ENCODE peak calls at places on chromosomes 2 and 18, in nine cellular contexts. One of them, this sample, is unnamed.

GRCh38 chr2:242054406-242054805 is 184.9 kb downstream of the RTP5 start:
- DNase-seq in AG08396: no peak
- DNase-seq in lower lobe of right lung: no peak
- DNase-seq in hepatic stellate cell: no peak
- DNase-seq in choroid plexus epithelial cell: no peak
- DNase-seq in OCI-LY7: no peak
- DNase-seq in naive thymus-derived CD8-positive, alpha-beta T cell: no peak
- DNase-seq in HCT116: no peak
- DNase-seq in effector CD8-positive, alpha-beta T cell: no peak
- DNase-seq in this sample: no peak

GRCh38 chr18:54802178-54802577 is 26.1 kb upstream of the RAB27B start:
- DNase-seq in naive thymus-derived CD8-positive, alpha-beta T cell: no peak
- DNase-seq in hepatic stellate cell: no peak
- DNase-seq in choroid plexus epithelial cell: no peak
- DNase-seq in AG08396: no peak
- DNase-seq in HCT116: no peak
- DNase-seq in lower lobe of right lung: no peak
- DNase-seq in OCI-LY7: no peak
- DNase-seq in effector CD8-positive, alpha-beta T cell: no peak
- DNase-seq in this sample: no peak

GRCh38 chr2:220555961-220556360 is 928.5 kb downstream of the SLC4A3 start:
- DNase-seq in choroid plexus epithelial cell: peak
- DNase-seq in effector CD8-positive, alpha-beta T cell: no peak
- DNase-seq in HCT116: no peak
- DNase-seq in naive thymus-derived CD8-positive, alpha-beta T cell: no peak
- DNase-seq in AG08396: no peak
- DNase-seq in hepatic stellate cell: no peak
- DNase-seq in lower lobe of right lung: no peak
- DNase-seq in OCI-LY7: no peak
- DNase-seq in this sample: no peak

GRCh38 chr2:140718999-140719398 is 1411.8 kb downstream of the LRP1B start:
- DNase-seq in HCT116: no peak
- DNase-seq in effector CD8-positive, alpha-beta T cell: no peak
- DNase-seq in choroid plexus epithelial cell: no peak
- DNase-seq in naive thymus-derived CD8-positive, alpha-beta T cell: no peak
- DNase-seq in hepatic stellate cell: no peak
- DNase-seq in AG08396: no peak
- DNase-seq in OCI-LY7: no peak
- DNase-seq in lower lobe of right lung: no peak
- DNase-seq in this sample: no peak

GRCh38 chr18:44681039-44681595 is 429 bp downstream of the SETBP1 start:
- DNase-seq in effector CD8-positive, alpha-beta T cell: no peak
- DNase-seq in lower lobe of right lung: no peak
- DNase-seq in HCT116: no peak
- DNase-seq in OCI-LY7: peak
- DNase-seq in naive thymus-derived CD8-positive, alpha-beta T cell: no peak
- DNase-seq in choroid plexus epithelial cell: no peak
- DNase-seq in AG08396: no peak
- DNase-seq in hepatic stellate cell: peak
- DNase-seq in this sample: no peak

GRCh38 chr2:101040761-101041160 is 38.7 kb downstream of the RPL31 start:
- DNase-seq in AG08396: no peak
- DNase-seq in naive thymus-derived CD8-positive, alpha-beta T cell: no peak
- DNase-seq in OCI-LY7: no peak
- DNase-seq in hepatic stellate cell: no peak
- DNase-seq in choroid plexus epithelial cell: peak
- DNase-seq in HCT116: no peak
- DNase-seq in lower lobe of right lung: no peak
- DNase-seq in effector CD8-positive, alpha-beta T cell: no peak
- DNase-seq in this sample: no peak

GRCh38 chr2:177187631-177188312 is 24.8 kb upstream of the HNRNPA3 start:
- DNase-seq in OCI-LY7: no peak
- DNase-seq in naive thymus-derived CD8-positive, alpha-beta T cell: no peak
- DNase-seq in hepatic stellate cell: no peak
- DNase-seq in lower lobe of right lung: no peak
- DNase-seq in AG08396: peak
- DNase-seq in choroid plexus epithelial cell: peak
- DNase-seq in HCT116: peak
- DNase-seq in effector CD8-positive, alpha-beta T cell: no peak
- DNase-seq in this sample: no peak

GRCh38 chr2:27621524-27621923 is 7.3 kb downstream of the CCDC121 start:
- DNase-seq in OCI-LY7: no peak
- DNase-seq in effector CD8-positive, alpha-beta T cell: no peak
- DNase-seq in choroid plexus epithelial cell: no peak
- DNase-seq in HCT116: no peak
- DNase-seq in naive thymus-derived CD8-positive, alpha-beta T cell: no peak
- DNase-seq in AG08396: no peak
- DNase-seq in lower lobe of right lung: no peak
- DNase-seq in hepatic stellate cell: no peak
- DNase-seq in this sample: no peak

GRCh38 chr2:171139860-171140259 is 20.8 kb downstream of the TLK1 start:
- DNase-seq in naive thymus-derived CD8-positive, alpha-beta T cell: no peak
- DNase-seq in OCI-LY7: no peak
- DNase-seq in lower lobe of right lung: no peak
- DNase-seq in hepatic stellate cell: no peak
- DNase-seq in effector CD8-positive, alpha-beta T cell: no peak
- DNase-seq in HCT116: no peak
- DNase-seq in choroid plexus epithelial cell: no peak
- DNase-seq in AG08396: no peak
- DNase-seq in this sample: no peak

GRCh38 chr2:24957976-24958375 is 13.8 kb downstream of the DNAJC27 start:
- DNase-seq in hepatic stellate cell: no peak
- DNase-seq in lower lobe of right lung: no peak
- DNase-seq in choroid plexus epithelial cell: no peak
- DNase-seq in OCI-LY7: no peak
- DNase-seq in effector CD8-positive, alpha-beta T cell: no peak
- DNase-seq in AG08396: no peak
- DNase-seq in HCT116: no peak
- DNase-seq in naive thymus-derived CD8-positive, alpha-beta T cell: no peak
- DNase-seq in this sample: no peak

GRCh38 chr2:3434654-3435053 is 55.2 kb downstream of the TRAPPC12 start:
- DNase-seq in HCT116: no peak
- DNase-seq in choroid plexus epithelial cell: no peak
- DNase-seq in effector CD8-positive, alpha-beta T cell: no peak
- DNase-seq in OCI-LY7: no peak
- DNase-seq in AG08396: no peak
- DNase-seq in hepatic stellate cell: no peak
- DNase-seq in lower lobe of right lung: no peak
- DNase-seq in naive thymus-derived CD8-positive, alpha-beta T cell: no peak
- DNase-seq in this sample: no peak

GRCh38 chr2:208142255-208142924 is 3.6 kb downstream of the CRYGB start:
- DNase-seq in hepatic stellate cell: no peak
- DNase-seq in effector CD8-positive, alpha-beta T cell: no peak
- DNase-seq in HCT116: no peak
- DNase-seq in OCI-LY7: no peak
- DNase-seq in AG08396: no peak
- DNase-seq in choroid plexus epithelial cell: peak
- DNase-seq in naive thymus-derived CD8-positive, alpha-beta T cell: no peak
- DNase-seq in lower lobe of right lung: no peak
- DNase-seq in this sample: no peak

GRCh38 chr18:51070545-51070944 is 40.5 kb downstream of the SMAD4 start:
- DNase-seq in effector CD8-positive, alpha-beta T cell: no peak
- DNase-seq in hepatic stellate cell: peak
- DNase-seq in OCI-LY7: no peak
- DNase-seq in AG08396: peak
- DNase-seq in naive thymus-derived CD8-positive, alpha-beta T cell: no peak
- DNase-seq in HCT116: no peak
- DNase-seq in choroid plexus epithelial cell: peak
- DNase-seq in lower lobe of right lung: no peak
- DNase-seq in this sample: no peak

GRCh38 chr2:54308186-54308585 is 52.2 kb upstream of the TSPYL6 start:
- DNase-seq in hepatic stellate cell: peak
- DNase-seq in effector CD8-positive, alpha-beta T cell: no peak
- DNase-seq in OCI-LY7: no peak
- DNase-seq in lower lobe of right lung: no peak
- DNase-seq in AG08396: no peak
- DNase-seq in naive thymus-derived CD8-positive, alpha-beta T cell: no peak
- DNase-seq in HCT116: no peak
- DNase-seq in choroid plexus epithelial cell: no peak
- DNase-seq in this sample: no peak

GRCh38 chr18:53147472-53147871 is 807.5 kb downstream of the DCC start:
- DNase-seq in naive thymus-derived CD8-positive, alpha-beta T cell: no peak
- DNase-seq in choroid plexus epithelial cell: no peak
- DNase-seq in AG08396: no peak
- DNase-seq in HCT116: no peak
- DNase-seq in effector CD8-positive, alpha-beta T cell: no peak
- DNase-seq in OCI-LY7: no peak
- DNase-seq in hepatic stellate cell: no peak
- DNase-seq in lower lobe of right lung: no peak
- DNase-seq in this sample: no peak

GRCh38 chr2:45891719-45892118 is 240.2 kb downstream of the PRKCE start:
- DNase-seq in naive thymus-derived CD8-positive, alpha-beta T cell: no peak
- DNase-seq in OCI-LY7: no peak
- DNase-seq in AG08396: no peak
- DNase-seq in HCT116: no peak
- DNase-seq in effector CD8-positive, alpha-beta T cell: no peak
- DNase-seq in choroid plexus epithelial cell: no peak
- DNase-seq in hepatic stellate cell: no peak
- DNase-seq in lower lobe of right lung: no peak
- DNase-seq in this sample: no peak

GRCh38 chr2:150234787-150235512 is 252.5 kb downstream of the RND3 start:
- DNase-seq in choroid plexus epithelial cell: peak
- DNase-seq in naive thymus-derived CD8-positive, alpha-beta T cell: no peak
- DNase-seq in lower lobe of right lung: no peak
- DNase-seq in hepatic stellate cell: peak
- DNase-seq in OCI-LY7: no peak
- DNase-seq in HCT116: no peak
- DNase-seq in effector CD8-positive, alpha-beta T cell: no peak
- DNase-seq in AG08396: peak
- DNase-seq in this sample: no peak

GRCh38 chr2:7497223-7497622 is 580.0 kb downstream of the RNF144A start:
- DNase-seq in HCT116: no peak
- DNase-seq in hepatic stellate cell: no peak
- DNase-seq in choroid plexus epithelial cell: no peak
- DNase-seq in OCI-LY7: no peak
- DNase-seq in effector CD8-positive, alpha-beta T cell: no peak
- DNase-seq in lower lobe of right lung: no peak
- DNase-seq in AG08396: no peak
- DNase-seq in naive thymus-derived CD8-positive, alpha-beta T cell: no peak
- DNase-seq in this sample: peak

GRCh38 chr2:97713296-97714083 is at the start of gene ZAP70:
- DNase-seq in choroid plexus epithelial cell: no peak
- DNase-seq in effector CD8-positive, alpha-beta T cell: peak
- DNase-seq in AG08396: no peak
- DNase-seq in naive thymus-derived CD8-positive, alpha-beta T cell: peak
- DNase-seq in lower lobe of right lung: no peak
- DNase-seq in hepatic stellate cell: no peak
- DNase-seq in HCT116: no peak
- DNase-seq in OCI-LY7: peak
- DNase-seq in this sample: peak

GRCh38 chr2:187228986-187229385 is 219.1 kb downstream of the CALCRL start:
- DNase-seq in HCT116: no peak
- DNase-seq in effector CD8-positive, alpha-beta T cell: no peak
- DNase-seq in choroid plexus epithelial cell: no peak
- DNase-seq in hepatic stellate cell: no peak
- DNase-seq in AG08396: no peak
- DNase-seq in lower lobe of right lung: no peak
- DNase-seq in OCI-LY7: no peak
- DNase-seq in naive thymus-derived CD8-positive, alpha-beta T cell: no peak
- DNase-seq in this sample: no peak

GRCh38 chr2:184793196-184793595 is 194.9 kb downstream of the ZNF804A start:
- DNase-seq in HCT116: no peak
- DNase-seq in effector CD8-positive, alpha-beta T cell: no peak
- DNase-seq in naive thymus-derived CD8-positive, alpha-beta T cell: no peak
- DNase-seq in lower lobe of right lung: no peak
- DNase-seq in OCI-LY7: no peak
- DNase-seq in choroid plexus epithelial cell: no peak
- DNase-seq in hepatic stellate cell: no peak
- DNase-seq in AG08396: no peak
- DNase-seq in this sample: no peak

GRCh38 chr2:238601433-238602222 is 174.9 kb downstream of the ASB1 start:
- DNase-seq in naive thymus-derived CD8-positive, alpha-beta T cell: no peak
- DNase-seq in HCT116: no peak
- DNase-seq in choroid plexus epithelial cell: peak
- DNase-seq in effector CD8-positive, alpha-beta T cell: no peak
- DNase-seq in OCI-LY7: no peak
- DNase-seq in lower lobe of right lung: no peak
- DNase-seq in AG08396: peak
- DNase-seq in hepatic stellate cell: no peak
- DNase-seq in this sample: no peak

GRCh38 chr2:100520224-100520623 is 42.6 kb upstream of the PDCL3 start:
- DNase-seq in OCI-LY7: no peak
- DNase-seq in hepatic stellate cell: no peak
- DNase-seq in naive thymus-derived CD8-positive, alpha-beta T cell: no peak
- DNase-seq in effector CD8-positive, alpha-beta T cell: no peak
- DNase-seq in AG08396: no peak
- DNase-seq in lower lobe of right lung: no peak
- DNase-seq in HCT116: no peak
- DNase-seq in choroid plexus epithelial cell: no peak
- DNase-seq in this sample: no peak

GRCh38 chr18:63207154-63207790 is 112.3 kb downstream of the BCL2 start:
- DNase-seq in HCT116: no peak
- DNase-seq in effector CD8-positive, alpha-beta T cell: no peak
- DNase-seq in AG08396: no peak
- DNase-seq in hepatic stellate cell: no peak
- DNase-seq in lower lobe of right lung: no peak
- DNase-seq in choroid plexus epithelial cell: no peak
- DNase-seq in naive thymus-derived CD8-positive, alpha-beta T cell: no peak
- DNase-seq in OCI-LY7: peak
- DNase-seq in this sample: no peak

GRCh38 chr18:76459687-76460350 is 35.2 kb downstream of the ZNF516 start:
- DNase-seq in choroid plexus epithelial cell: peak
- DNase-seq in AG08396: peak
- DNase-seq in OCI-LY7: no peak
- DNase-seq in hepatic stellate cell: peak
- DNase-seq in effector CD8-positive, alpha-beta T cell: no peak
- DNase-seq in HCT116: peak
- DNase-seq in naive thymus-derived CD8-positive, alpha-beta T cell: no peak
- DNase-seq in lower lobe of right lung: peak
- DNase-seq in this sample: no peak

GRCh38 chr2:161913865-161914264 is 160.2 kb downstream of the DPP4 start:
- DNase-seq in choroid plexus epithelial cell: peak
- DNase-seq in lower lobe of right lung: no peak
- DNase-seq in OCI-LY7: no peak
- DNase-seq in AG08396: peak
- DNase-seq in hepatic stellate cell: peak
- DNase-seq in naive thymus-derived CD8-positive, alpha-beta T cell: no peak
- DNase-seq in effector CD8-positive, alpha-beta T cell: no peak
- DNase-seq in HCT116: peak
- DNase-seq in this sample: no peak

GRCh38 chr2:233142355-233142897 is 82.3 kb downstream of the INPP5D start:
- DNase-seq in effector CD8-positive, alpha-beta T cell: no peak
- DNase-seq in lower lobe of right lung: no peak
- DNase-seq in hepatic stellate cell: no peak
- DNase-seq in OCI-LY7: peak
- DNase-seq in HCT116: no peak
- DNase-seq in AG08396: no peak
- DNase-seq in naive thymus-derived CD8-positive, alpha-beta T cell: no peak
- DNase-seq in choroid plexus epithelial cell: no peak
- DNase-seq in this sample: peak

GRCh38 chr2:127105656-127106456 is 1.1 kb downstream of the BIN1 start:
- DNase-seq in hepatic stellate cell: peak
- DNase-seq in choroid plexus epithelial cell: peak
- DNase-seq in effector CD8-positive, alpha-beta T cell: no peak
- DNase-seq in HCT116: no peak
- DNase-seq in naive thymus-derived CD8-positive, alpha-beta T cell: no peak
- DNase-seq in OCI-LY7: no peak
- DNase-seq in lower lobe of right lung: peak
- DNase-seq in AG08396: peak
- DNase-seq in this sample: no peak

GRCh38 chr2:132416080-132416911 is at the start of gene GPR39:
- DNase-seq in choroid plexus epithelial cell: peak
- DNase-seq in effector CD8-positive, alpha-beta T cell: no peak
- DNase-seq in OCI-LY7: no peak
- DNase-seq in AG08396: peak
- DNase-seq in HCT116: peak
- DNase-seq in hepatic stellate cell: peak
- DNase-seq in lower lobe of right lung: peak
- DNase-seq in naive thymus-derived CD8-positive, alpha-beta T cell: no peak
- DNase-seq in this sample: no peak

GRCh38 chr2:224778474-224778877 is 62.3 kb upstream of the CCDC195 start:
- DNase-seq in HCT116: peak
- DNase-seq in AG08396: peak
- DNase-seq in OCI-LY7: peak
- DNase-seq in effector CD8-positive, alpha-beta T cell: peak
- DNase-seq in hepatic stellate cell: peak
- DNase-seq in lower lobe of right lung: no peak
- DNase-seq in choroid plexus epithelial cell: peak
- DNase-seq in naive thymus-derived CD8-positive, alpha-beta T cell: peak
- DNase-seq in this sample: peak

GRCh38 chr2:19321946-19322345 is 36.5 kb downstream of the OSR1 start:
- DNase-seq in OCI-LY7: no peak
- DNase-seq in effector CD8-positive, alpha-beta T cell: no peak
- DNase-seq in naive thymus-derived CD8-positive, alpha-beta T cell: no peak
- DNase-seq in hepatic stellate cell: no peak
- DNase-seq in HCT116: no peak
- DNase-seq in choroid plexus epithelial cell: peak
- DNase-seq in lower lobe of right lung: no peak
- DNase-seq in AG08396: no peak
- DNase-seq in this sample: no peak